ENCODE peak calls at places on chromosome 19, in five cellular contexts. S, N, K, U and M are unnamed samples.

GRCh38 chr19:4980838-4981680 is 12.1 kb downstream of the KDM4B start:
- DNase-seq in S (no peak), N (no peak), K (no peak), U (peak; percentile 72), M (peak; percentile 68)

GRCh38 chr19:32070101-32070500 is 275.3 kb upstream of the ZNF507 start:
- DNase-seq in S (no peak), N (no peak), K (no peak), U (no peak), M (no peak)

GRCh38 chr19:43790587-43790986 is 9.8 kb upstream of the KCNN4 start:
- DNase-seq in S (no peak), N (no peak), K (no peak), U (no peak), M (peak; percentile 33)

GRCh38 chr19:30029721-30030510 is 87.9 kb downstream of the URI1 start:
- DNase-seq in S (no peak), N (peak; percentile 91), K (no peak), U (no peak), M (no peak)

GRCh38 chr19:4624301-4624700 is 15.0 kb upstream of the TNFAIP8L1 start:
- DNase-seq in S (no peak), N (no peak), K (no peak), U (no peak), M (no peak)

GRCh38 chr19:51418707-51419106 is 1.3 kb upstream of the SIGLEC10 start:
- DNase-seq in S (no peak), N (no peak), K (no peak), U (no peak), M (no peak)

GRCh38 chr19:51019544-51019925 is at the start of gene KLK10:
- DNase-seq in S (no peak), N (no peak), K (no peak), U (no peak), M (peak; percentile 70)

GRCh38 chr19:55443045-55443823 is at the start of gene SHISA7:
- DNase-seq in S (no peak), N (peak; percentile 23), K (no peak), U (peak; percentile 69), M (no peak)

GRCh38 chr19:22030680-22031079 is 19.9 kb upstream of the ZNF208 start:
- DNase-seq in S (no peak), N (peak; percentile 8), K (no peak), U (no peak), M (no peak)

GRCh38 chr19:17579523-17580244 is 24.2 kb downstream of the COLGALT1 start:
- DNase-seq in S (peak; percentile 85), N (peak; percentile 58), K (no peak), U (peak; percentile 97), M (peak; percentile 86)

GRCh38 chr19:18089726-18090125 is 3.0 kb upstream of the IL12RB1 start:
- DNase-seq in S (peak; percentile 78), N (no peak), K (peak; percentile 87), U (no peak), M (no peak)

GRCh38 chr19:58001895-58002369 is 688 bp downstream of the ZNF606 start:
- DNase-seq in S (no peak), N (no peak), K (no peak), U (no peak), M (no peak)

GRCh38 chr19:41426952-41427646 is at the start of gene B3GNT8:
- DNase-seq in S (peak; percentile 99), N (no peak), K (no peak), U (peak; percentile 92), M (peak; percentile 92)

GRCh38 chr19:13195678-13196077 is 45.5 kb downstream of the IER2 start:
- DNase-seq in S (no peak), N (no peak), K (no peak), U (peak; percentile 91), M (no peak)

GRCh38 chr19:12703056-12703455 is 6.6 kb upstream of the FBXW9 start:
- DNase-seq in S (no peak), N (peak; percentile 52), K (no peak), U (peak; percentile 94), M (no peak)

GRCh38 chr19:45863335-45863839 is 440 bp upstream of the SYMPK start:
- DNase-seq in S (peak; percentile 74), N (no peak), K (no peak), U (no peak), M (no peak)

GRCh38 chr19:31350693-31351211 is 1.5 kb upstream of the TSHZ3 start:
- DNase-seq in S (peak; percentile 88), N (peak; percentile 22), K (no peak), U (peak; percentile 70), M (peak; percentile 74)

GRCh38 chr19:30088567-30088966 is 146.5 kb downstream of the URI1 start:
- DNase-seq in S (no peak), N (no peak), K (no peak), U (no peak), M (no peak)

GRCh38 chr19:38784224-38784623 is 4.8 kb upstream of the LGALS7B start:
- DNase-seq in S (no peak), N (no peak), K (no peak), U (no peak), M (no peak)

GRCh38 chr19:31548941-31549340 is 199.7 kb upstream of the TSHZ3 start:
- DNase-seq in S (no peak), N (no peak), K (no peak), U (peak; percentile 50), M (no peak)

GRCh38 chr19:15123900-15124299 is 16.7 kb downstream of the SYDE1 start:
- DNase-seq in S (no peak), N (no peak), K (peak; percentile 57), U (no peak), M (no peak)

GRCh38 chr19:41746593-41747227 is 8.6 kb upstream of the CEACAM6 start:
- DNase-seq in S (no peak), N (peak; percentile 76), K (no peak), U (peak; percentile 90), M (no peak)

GRCh38 chr19:17419491-17420266 is at the start of gene MVB12A:
- DNase-seq in S (peak; percentile 99), N (peak; percentile 99), K (peak; percentile 93), U (peak; percentile 99), M (peak; percentile 99)

GRCh38 chr19:40217027-40217810 is 965 bp downstream of the TTC9B start:
- DNase-seq in S (peak; percentile 88), N (peak; percentile 68), K (no peak), U (peak; percentile 83), M (no peak)

GRCh38 chr19:4867534-4868285 is at the start of gene PLIN3:
- DNase-seq in S (peak; percentile 98), N (peak; percentile 95), K (peak; percentile 73), U (peak; percentile 95), M (peak; percentile 100)

GRCh38 chr19:21202865-21203494 is 61.1 kb downstream of the ZNF431 start:
- DNase-seq in S (no peak), N (peak; percentile 11), K (no peak), U (peak; percentile 92), M (no peak)

GRCh38 chr19:19342086-19343015 is 21.7 kb downstream of the MAU2 start:
- DNase-seq in S (peak; percentile 89), N (peak; percentile 64), K (no peak), U (peak; percentile 89), M (no peak)

GRCh38 chr19:57010541-57010940 is 109.2 kb upstream of the USP29 start:
- DNase-seq in S (no peak), N (no peak), K (no peak), U (no peak), M (no peak)

GRCh38 chr19:5122121-5122400 is 153.1 kb downstream of the KDM4B start:
- DNase-seq in S (no peak), N (no peak), K (no peak), U (no peak), M (no peak)

GRCh38 chr19:29715695-29716581 is 877 bp upstream of the C19orf12 start:
- DNase-seq in S (no peak), N (peak; percentile 31), K (no peak), U (peak; percentile 50), M (no peak)

DNA sequence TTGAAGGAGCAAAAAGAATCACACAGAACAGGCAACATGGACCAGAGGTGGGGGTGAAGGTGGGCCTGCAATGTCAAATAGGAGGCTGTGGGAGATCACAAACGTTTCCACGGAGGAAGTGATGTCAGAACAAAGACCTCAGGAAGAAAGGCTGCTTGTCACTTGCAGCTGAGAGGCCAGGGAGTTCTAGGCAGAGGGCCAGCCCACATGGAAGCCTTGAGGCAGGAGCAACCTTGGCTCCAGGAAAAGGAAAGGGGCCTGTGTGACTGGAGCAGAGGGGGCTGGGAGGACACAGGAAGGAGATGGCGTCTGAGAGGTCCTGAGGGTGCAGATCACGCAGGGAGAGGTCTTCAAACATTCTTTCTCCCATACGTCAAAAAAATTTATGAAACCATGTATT is 16.3 kb downstream of the ZNF160 start:
- DNase-seq in S (no peak), N (no peak), K (peak; percentile 14), U (no peak), M (no peak)
- H3K27ac ChIP-seq in S (peak overlapping the region; percentile 45), N (no peak overlapping the region), K (peak overlapping the region; percentile 40), U (no peak overlapping the region), M (no peak overlapping the region)

DNA sequence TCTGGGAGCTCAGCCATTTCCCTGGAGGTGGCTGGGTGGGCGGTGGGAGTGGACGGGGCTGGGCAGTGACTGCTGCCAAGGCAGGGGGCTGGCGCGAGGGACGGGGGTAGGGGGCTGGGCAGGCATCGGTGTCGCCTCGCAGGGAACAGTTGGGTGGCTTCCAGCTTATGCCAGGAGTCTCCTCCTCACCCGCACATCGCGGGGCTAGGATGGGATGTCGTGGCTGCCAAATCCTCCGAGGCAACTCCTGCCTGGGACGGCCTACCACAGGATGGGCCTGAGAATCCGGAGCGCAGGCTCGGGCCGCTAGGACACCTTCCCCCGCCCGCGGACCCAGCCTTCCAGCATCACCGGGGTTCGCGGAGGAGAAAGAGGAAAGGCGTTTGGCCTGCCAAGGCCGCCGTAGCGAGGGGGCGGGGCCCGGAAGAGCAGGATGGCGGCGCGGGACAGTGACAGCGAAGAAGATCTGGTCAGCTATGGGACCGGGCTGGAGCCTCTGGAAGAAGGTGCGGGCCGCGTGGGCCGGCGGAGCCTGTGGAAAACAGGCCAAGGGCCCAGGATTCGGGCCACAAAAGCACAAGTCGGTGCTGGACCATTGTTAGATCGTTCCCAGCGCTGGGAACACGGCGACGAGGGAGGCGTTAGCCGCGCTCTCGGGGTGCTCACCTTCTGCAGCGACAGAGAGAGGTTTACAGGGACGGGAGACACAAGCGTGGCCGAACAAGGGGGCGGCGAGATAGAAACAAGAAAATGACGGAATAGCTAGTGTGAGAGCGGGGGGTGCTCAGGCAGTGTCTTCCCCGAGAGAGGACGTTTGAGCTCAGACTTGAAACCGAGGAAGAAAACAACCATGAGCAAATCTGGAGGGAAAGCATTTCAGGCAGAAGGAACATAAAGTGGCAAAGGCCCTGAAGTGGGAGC is at the start of gene GPATCH1:
- DNase-seq in S (peak; percentile 98), N (peak; percentile 82), K (peak; percentile 68), U (peak; percentile 97), M (peak; percentile 90)
- H3K27ac ChIP-seq in S (peak within 1 kb of the TSS; percentile 71), N (peak within 1 kb of the TSS; percentile 55), K (peak within 1 kb of the TSS; percentile 83), U (no peak within 1 kb of the TSS), M (no peak within 1 kb of the TSS)

GRCh38 chr19:2416321-2417097 is 10.9 kb downstream of the TIMM13 start:
- DNase-seq in S (no peak), N (no peak), K (no peak), U (no peak), M (no peak)
- H3K27ac ChIP-seq in S (no peak overlapping the region), N (no peak overlapping the region), K (no peak overlapping the region), U (no peak overlapping the region), M (no peak overlapping the region)

GRCh38 chr19:3364501-3364858 is 1.9 kb upstream of the NFIC start:
- DNase-seq in S (no peak), N (no peak), K (no peak), U (no peak), M (no peak)

GRCh38 chr19:3366104-3366760 is at the start of gene NFIC:
- DNase-seq in S (peak; percentile 92), N (peak; percentile 50), K (no peak), U (peak; percentile 77), M (peak; percentile 92)

GRCh38 chr19:3366761-3367571 is 583 bp downstream of the NFIC start:
- DNase-seq in S (peak; percentile 87), N (peak; percentile 15), K (no peak), U (no peak), M (peak; percentile 77)

GRCh38 chr19:3365093-3365446 is 1.3 kb upstream of the NFIC start:
- DNase-seq in S (no peak), N (no peak), K (no peak), U (no peak), M (no peak)

GRCh38 chr19:3365447-3366103 is 808 bp upstream of the NFIC start:
- DNase-seq in S (peak; percentile 88), N (peak; percentile 52), K (no peak), U (no peak), M (peak; percentile 81)
- H3K27ac ChIP-seq in S (peak overlapping the region; percentile 90), N (peak overlapping the region; percentile 70), K (peak overlapping the region; percentile 93), U (no peak overlapping the region), M (peak overlapping the region; percentile 68)